ENCODE peak calls at places on chromosomes 4 and X, in five cellular contexts. E is breast epithelium; J is CD4-positive, alpha-beta memory T cell; K is heart left ventricle; S is OCI-LY7. Y is an unnamed sample.

GRCh38 chr4:119191505-119191904 is 21.0 kb upstream of the USP53 start:
- DNase-seq in J (no peak), E (no peak), S (no peak), K (no peak), Y (no peak)

GRCh38 chrX:151458824-151459223 is 61.8 kb downstream of the VMA21 start:
- DNase-seq in K (no peak), J (no peak), S (no peak), E (no peak), Y (no peak)

GRCh38 chrX:118346258-118347094 is 570 bp downstream of the WDR44 start:
- DNase-seq in K (peak; percentile 61), J (peak; percentile 49), E (peak; percentile 51), S (peak; percentile 54), Y (peak; percentile 55)

GRCh38 chrX:10235851-10236250 is 79.1 kb downstream of the CLCN4 start:
- DNase-seq in K (no peak), J (no peak), S (no peak), E (no peak), Y (no peak)

GRCh38 chr4:122224348-122224747 is 72.2 kb downstream of the BLTP1 start:
- DNase-seq in K (no peak), J (no peak), S (peak; percentile 4), E (no peak), Y (no peak)

GRCh38 chrX:70455366-70456202 is 10.9 kb downstream of the DLG3 start:
- DNase-seq in E (no peak), K (no peak), J (no peak), S (no peak), Y (no peak)

GRCh38 chr4:35700663-35701062 is 543.7 kb downstream of the ARAP2 start:
- DNase-seq in J (no peak), S (no peak), E (no peak), K (no peak), Y (no peak)

GRCh38 chrX:16712825-16713155 is 321 bp upstream of the CTPS2 start:
- DNase-seq in E (no peak), K (no peak), J (no peak), S (no peak), Y (no peak)

GRCh38 chr4:141158219-141158618 is 24.9 kb upstream of the RNF150 start:
- DNase-seq in S (peak; percentile 38), E (no peak), J (no peak), K (no peak), Y (no peak)

GRCh38 chr4:124199755-124200154 is 512.8 kb downstream of the ANKRD50 start:
- DNase-seq in S (no peak), E (no peak), K (no peak), J (no peak), Y (no peak)

GRCh38 chrX:41734530-41734929 is 10.5 kb downstream of the GPR82 start:
- DNase-seq in J (no peak), K (no peak), E (no peak), S (peak; percentile 56), Y (no peak)

GRCh38 chrX:46433892-46434291 is 111.3 kb downstream of the ZNF674 start:
- DNase-seq in E (no peak), J (no peak), K (no peak), S (no peak), Y (no peak)

GRCh38 chr4:125420499-125420898 is 105.7 kb downstream of the FAT4 start:
- DNase-seq in J (no peak), S (no peak), E (no peak), K (no peak), Y (no peak)

GRCh38 chrX:16739574-16739973 is 20.2 kb downstream of the SYAP1 start:
- DNase-seq in S (no peak), E (no peak), K (no peak), J (no peak), Y (no peak)

GRCh38 chrX:40083979-40084359 is 13.8 kb downstream of the BCOR start:
- DNase-seq in J (no peak), E (no peak), S (no peak), K (no peak), Y (no peak)

GRCh38 chrX:40085714-40086113 is 12.0 kb downstream of the BCOR start:
- DNase-seq in S (no peak), J (no peak), K (no peak), E (no peak), Y (no peak)

GRCh38 chrX:40085086-40085551 is 12.6 kb downstream of the BCOR start:
- DNase-seq in J (no peak), E (no peak), K (no peak), S (no peak), Y (no peak)

GRCh38 chrX:40083120-40083978 is 14.4 kb downstream of the BCOR start:
- DNase-seq in K (no peak), S (no peak), E (no peak), J (no peak), Y (no peak)

DNA sequence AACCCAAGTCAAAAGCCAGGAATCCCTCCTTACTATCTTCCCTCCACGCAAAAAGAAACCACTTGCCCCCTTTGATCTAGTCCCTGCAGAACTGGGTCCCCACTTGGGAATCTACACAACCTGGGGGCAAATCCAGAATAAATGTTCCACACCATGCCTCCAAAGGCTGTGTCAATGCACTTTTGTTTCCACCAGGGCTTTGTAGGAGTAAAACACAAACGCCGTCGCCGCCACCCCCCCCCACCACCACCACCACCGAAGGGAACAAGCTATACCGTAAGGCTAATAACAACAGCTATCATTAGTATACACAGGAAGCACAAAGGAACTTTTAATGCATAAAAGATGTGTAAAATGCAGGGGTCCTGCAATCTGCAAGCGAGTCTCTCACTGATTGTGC is 13.3 kb downstream of the BCOR start:
- DNase-seq in J (no peak), E (no peak), K (no peak), S (no peak), Y (no peak)
- H3K4me1 ChIP-seq in J (peaks cover 74% of the 10 kb centered on the region), E (no peaks in the 10 kb centered on the region), K (peaks cover 51% of the 10 kb centered on the region), S (peaks cover 54% of the 10 kb centered on the region), Y (peaks cover 51% of the 10 kb centered on the region)

GRCh38 chrX:55710701-55711100 is 6.8 kb upstream of the RRAGB start:
- DNase-seq in S (no peak), E (no peak), J (no peak), K (no peak), Y (no peak)

GRCh38 chrX:55714111-55714510 is 3.4 kb upstream of the RRAGB start:
- DNase-seq in J (no peak), S (no peak), E (no peak), K (no peak), Y (no peak)

GRCh38 chrX:55713635-55714034 is 3.9 kb upstream of the RRAGB start:
- DNase-seq in K (no peak), J (no peak), E (no peak), S (no peak), Y (no peak)

DNA sequence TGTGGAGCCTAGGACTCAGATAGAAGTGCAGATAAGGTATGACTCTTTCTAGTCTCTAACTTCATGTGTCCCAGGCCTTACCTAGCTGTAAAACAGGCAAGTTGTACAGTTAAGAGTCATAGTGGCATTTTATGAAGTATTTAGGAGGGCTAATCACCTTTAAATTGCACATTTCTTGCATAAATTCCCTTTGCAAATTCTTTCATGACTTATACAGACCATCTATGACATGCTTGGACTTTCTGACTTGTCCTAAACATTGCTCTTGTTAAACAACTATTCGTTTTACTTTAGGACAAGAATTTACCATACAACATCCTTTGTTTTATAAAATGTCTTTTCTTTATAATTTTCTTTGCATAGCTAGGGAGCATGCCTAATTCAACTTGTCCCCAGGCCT is 7.8 kb upstream of the RRAGB start:
- DNase-seq in J (no peak), E (no peak), K (no peak), S (peak; percentile 45), Y (no peak)
- H3K9me3 ChIP-seq in J (peaks cover 3% of the 10 kb centered on the region), E (peaks cover 22% of the 10 kb centered on the region), K (peaks cover 2% of the 10 kb centered on the region), S (no peaks in the 10 kb centered on the region), Y (peaks cover 4% of the 10 kb centered on the region)

GRCh38 chr4:74005528-74005927 is 7.1 kb upstream of the CXCL5 start:
- DNase-seq in J (no peak), K (no peak), S (no peak), E (no peak), Y (no peak)
- H3K27ac ChIP-seq in J (no peak overlapping the region), K (no peak overlapping the region), S (no peak overlapping the region), E (no peak overlapping the region), Y (no peak overlapping the region)

GRCh38 chr4:140046573-140046972 is 107.4 kb downstream of the MAML3 start:
- DNase-seq in E (no peak), J (no peak), K (no peak), S (no peak), Y (no peak)

GRCh38 chr4:140047017-140047640 is 106.9 kb downstream of the MAML3 start:
- DNase-seq in K (peak; percentile 79), S (no peak), E (no peak), J (no peak), Y (no peak)

GRCh38 chr4:140044314-140044991 is 109.5 kb downstream of the MAML3 start:
- DNase-seq in E (no peak), S (no peak), J (no peak), K (no peak), Y (no peak)

GRCh38 chr4:140047781-140048180 is 106.2 kb downstream of the MAML3 start:
- DNase-seq in K (no peak), J (no peak), E (no peak), S (no peak), Y (no peak)

GRCh38 chr4:140046037-140046436 is 107.9 kb downstream of the MAML3 start:
- DNase-seq in K (no peak), S (no peak), E (no peak), J (no peak), Y (no peak)
- H3K4me1 ChIP-seq in K (peaks cover 34% of the 10 kb centered on the region), S (peaks cover 23% of the 10 kb centered on the region), E (peaks cover 6% of the 10 kb centered on the region), J (peaks cover 19% of the 10 kb centered on the region), Y (peaks cover 16% of the 10 kb centered on the region)

DNA sequence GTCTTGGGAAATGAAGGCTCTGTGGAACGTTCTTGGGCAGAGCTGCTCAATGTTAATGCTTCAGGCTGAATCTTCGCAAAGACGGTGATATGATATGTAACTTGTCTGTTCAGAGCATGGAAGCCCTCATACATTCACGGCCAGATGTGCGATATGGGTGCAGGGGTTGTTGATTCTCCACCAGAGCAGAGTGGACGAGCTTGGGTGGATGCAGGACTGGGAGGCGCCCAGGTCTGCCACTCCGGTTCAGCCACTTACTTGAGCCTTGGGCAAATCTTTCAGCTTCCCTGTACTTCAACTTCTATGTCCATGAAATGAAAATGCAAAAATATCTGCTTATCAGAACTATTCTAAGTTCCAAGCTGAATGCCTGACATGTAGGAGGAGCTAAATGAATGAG is 47.4 kb upstream of the MND1 start:
- DNase-seq in J (no peak), E (no peak), K (no peak), S (no peak), Y (no peak)
- H3K9me3 ChIP-seq in J (no peaks in the 10 kb centered on the region), E (peaks cover 9% of the 10 kb centered on the region), K (no peaks in the 10 kb centered on the region), S (peaks cover 6% of the 10 kb centered on the region), Y (no peaks in the 10 kb centered on the region)

DNA sequence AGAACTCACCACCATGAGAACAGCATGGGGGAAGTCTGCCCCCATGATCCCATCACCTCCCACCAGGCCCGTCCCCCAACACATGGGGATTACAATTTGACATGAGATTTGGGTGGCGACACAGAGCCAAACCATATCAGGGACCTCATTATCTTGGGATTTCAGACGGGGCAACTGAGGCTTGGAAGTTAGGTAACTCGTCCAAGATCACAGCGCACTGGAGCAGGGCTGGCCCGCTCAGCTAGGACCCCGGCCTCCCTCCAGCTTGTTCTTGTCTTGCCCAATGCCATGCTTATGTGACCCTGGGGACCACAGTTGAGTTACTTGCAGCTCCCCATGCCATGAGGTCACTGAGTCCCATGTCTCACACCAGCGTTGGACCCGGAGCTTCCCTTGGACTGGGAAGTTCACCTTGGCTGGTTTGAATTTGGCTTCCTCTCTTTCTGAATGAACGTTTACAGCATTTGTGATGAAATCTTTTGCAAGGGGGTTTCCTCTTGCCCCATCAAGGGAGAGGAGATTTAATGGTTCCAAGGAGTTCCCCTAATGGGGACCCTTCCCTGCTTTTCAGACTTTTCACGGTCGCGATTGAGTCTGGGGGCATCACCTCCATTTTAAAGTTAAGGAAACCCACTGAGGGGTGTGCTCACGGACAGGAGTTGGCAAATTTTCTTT is 18.2 kb downstream of the HTRA3 start:
- DNase-seq in K (peak; percentile 22), E (no peak), S (no peak), J (no peak), Y (no peak)
- H3K27ac ChIP-seq in K (no peak overlapping the region), E (no peak overlapping the region), S (no peak overlapping the region), J (no peak overlapping the region), Y (no peak overlapping the region)

GRCh38 chr4:173272314-173272713 is 61.8 kb downstream of the HMGB2 start:
- DNase-seq in E (no peak), J (no peak), S (no peak), K (no peak), Y (no peak)
- H3K4me1 ChIP-seq in E (no peaks in the 10 kb centered on the region), J (peaks cover 5% of the 10 kb centered on the region), S (peaks cover 3% of the 10 kb centered on the region), K (peaks cover 9% of the 10 kb centered on the region), Y (no peaks in the 10 kb centered on the region)